ENCODE peak calls at places on chromosomes 1 and 21, in four cellular contexts. R is NCI-H345, T is kidney epithelial cell, E is GM19239. V is an unnamed sample.

GRCh38 chr1:1197551-1198422 is 8.6 kb downstream of the TNFRSF18 start:
- DNase-seq in R (no peak), T (no peak), E (no peak), V (no peak)

GRCh38 chr1:47361380-47361779 is 27.8 kb downstream of the CMPK1 start:
- DNase-seq in R (no peak), E (no peak), T (no peak), V (no peak)

GRCh38 chr1:109161836-109162606 is 48.1 kb downstream of the ELAPOR1 start:
- DNase-seq in T (peak; percentile 53), E (no peak), R (no peak), V (peak; percentile 7)

GRCh38 chr1:6269997-6270401 is 9.1 kb upstream of the GPR153 start:
- DNase-seq in T (no peak), E (no peak), R (peak; percentile 67), V (no peak)

GRCh38 chr1:167263784-167264464 is 43.2 kb downstream of the POU2F1 start:
- DNase-seq in E (no peak), R (no peak), T (no peak), V (no peak)

GRCh38 chr1:209076688-209077087 is 506.8 kb upstream of the CAMK1G start:
- DNase-seq in R (peak; percentile 2), T (no peak), E (no peak), V (no peak)

GRCh38 chr1:12342261-12343003 is 112.6 kb downstream of the VPS13D start:
- DNase-seq in R (peak; percentile 76), T (peak; percentile 4), E (no peak), V (no peak)

GRCh38 chr1:8116892-8117262 is 90.8 kb upstream of the ERRFI1 start:
- DNase-seq in R (no peak), E (no peak), T (no peak), V (no peak)

GRCh38 chr1:182198006-182198605 is 136.6 kb upstream of the ZNF648 start:
- DNase-seq in E (no peak), R (no peak), T (no peak), V (no peak)

GRCh38 chr1:110768595-110768994 is 93.9 kb upstream of the KCNA3 start:
- DNase-seq in T (no peak), E (no peak), R (no peak), V (no peak)

GRCh38 chr1:244801246-244801645 is 34.2 kb upstream of the COX20 start:
- DNase-seq in R (no peak), E (peak; percentile 62), T (no peak), V (peak; percentile 36)

GRCh38 chr21:44332383-44332782 is 6.8 kb downstream of the CFAP410 start:
- DNase-seq in T (no peak), R (no peak), E (no peak), V (no peak)

GRCh38 chr21:33688343-33688742 is 46.0 kb downstream of the ITSN1 start:
- DNase-seq in E (no peak), T (no peak), R (no peak), V (no peak)

GRCh38 chr1:156106624-156107488 is 7.7 kb upstream of the LMNA start:
- DNase-seq in E (no peak), R (no peak), T (no peak), V (no peak)

GRCh38 chr1:229192031-229192430 is 78.9 kb upstream of the RAB4A start:
- DNase-seq in T (no peak), E (no peak), R (no peak), V (no peak)

GRCh38 chr1:241387216-241387615 is 30.2 kb upstream of the RGS7 start:
- DNase-seq in R (no peak), T (no peak), E (no peak), V (no peak)

GRCh38 chr1:61082336-61083013 is at the start of gene NFIA:
- DNase-seq in E (peak; percentile 37), T (no peak), R (peak; percentile 55), V (no peak)